ENCODE peak calls at places on chromosome 3, in eight cellular contexts. T is ovary; P is AG10803; O is NCI-H2081 treated with DMSO at 0.1 percent for 48 hours; N is stimulated activated CD8-positive, alpha-beta memory T cell treated with anti-CD3 and anti-CD28 coated beads, Interleukin-4, amount 100 ng/mL, for 4 hours; C is activated CD4-positive, alpha-beta T cell treated with anti-CD3 and anti-CD28 coated beads, Interleukin-2, amount 50 U/mL, for 1 hour; G is COR-L47; F is epithelial cell of prostate. V is an unnamed sample.

GRCh38 chr3:134650431-134651346 is at the start of gene KY:
- DNase-seq in O (no peak), F (no peak), N (no peak), P (peak; percentile 59), T (peak; percentile 51), C (no peak), G (no peak), V (no peak)

GRCh38 chr3:193347507-193348501 is 30.7 kb downstream of the ATP13A5 start:
- DNase-seq in C (no peak), P (no peak), F (no peak), O (peak; percentile 57), N (no peak), G (peak; percentile 33), T (no peak), V (no peak)

GRCh38 chr3:124407260-124407659 is 323.0 kb upstream of the UMPS start:
- DNase-seq in T (no peak), G (no peak), P (no peak), N (no peak), C (no peak), F (no peak), O (no peak), V (no peak)

GRCh38 chr3:169430687-169431404 is 232.7 kb downstream of the MECOM start:
- DNase-seq in G (no peak), P (no peak), N (no peak), C (no peak), F (peak; percentile 56), T (no peak), O (no peak), V (no peak)

GRCh38 chr3:157938154-157938774 is 168.0 kb downstream of the SHOX2 start:
- DNase-seq in P (peak; percentile 75), C (no peak), N (no peak), F (peak; percentile 16), O (no peak), G (no peak), T (no peak), V (no peak)

GRCh38 chr3:101870138-101870537 is 20.8 kb downstream of the NFKBIZ start:
- DNase-seq in T (no peak), G (no peak), P (no peak), O (no peak), F (no peak), N (no peak), C (no peak), V (no peak)

GRCh38 chr3:12518266-12519028 is 26.9 kb downstream of the MKRN2OS start:
- DNase-seq in C (no peak), F (no peak), P (no peak), O (no peak), T (no peak), N (no peak), G (no peak), V (no peak)

GRCh38 chr3:116029286-116029685 is 406.0 kb downstream of the GAP43 start:
- DNase-seq in F (no peak), C (no peak), G (no peak), O (no peak), N (no peak), T (no peak), P (no peak), V (no peak)

GRCh38 chr3:164007764-164008163 is 1070.5 kb downstream of the SI start:
- DNase-seq in F (no peak), C (no peak), T (no peak), P (no peak), O (no peak), G (no peak), N (no peak), V (no peak)

GRCh38 chr3:165603196-165603595 is 234.0 kb downstream of the BCHE start:
- DNase-seq in G (no peak), O (no peak), N (no peak), C (no peak), T (no peak), F (no peak), P (no peak), V (no peak)

GRCh38 chr3:187222801-187223200 is 25.5 kb downstream of the RTP1 start:
- DNase-seq in P (no peak), G (no peak), F (no peak), T (no peak), N (no peak), C (no peak), O (no peak), V (no peak)

GRCh38 chr3:155748611-155749365 is 3.9 kb upstream of the PLCH1 start:
- DNase-seq in F (no peak), C (no peak), P (peak; percentile 8), O (no peak), N (no peak), G (no peak), T (no peak), V (no peak)

GRCh38 chr3:29181149-29181780 is 99.6 kb upstream of the RBMS3 start:
- DNase-seq in P (no peak), F (no peak), O (no peak), G (no peak), C (no peak), T (no peak), N (no peak), V (no peak)

GRCh38 chr3:150296966-150297365 is 111.1 kb upstream of the TSC22D2 start:
- DNase-seq in N (no peak), O (no peak), C (no peak), T (no peak), P (no peak), G (no peak), F (no peak), V (no peak)

GRCh38 chr3:99962703-99963102 is 145.0 kb downstream of the CMSS1 start:
- DNase-seq in N (no peak), P (peak; percentile 86), F (no peak), O (no peak), T (no peak), C (no peak), G (no peak), V (no peak)

GRCh38 chr3:31562525-31562924 is 29.8 kb downstream of the STT3B start:
- DNase-seq in C (peak; percentile 32), O (no peak), F (no peak), P (no peak), G (no peak), N (no peak), T (no peak), V (no peak)

V was measured in sigmoid colon.